ENCODE peak calls at places on chromosome 11, in nine cellular contexts. N is mesendoderm, Q is mammary epithelial cell, Y is fibroblast of lung, C is IMR-90, B is HepG2, V is endodermal cell, A is GM23248, W is neural progenitor cell. Z is an unnamed sample.

GRCh38 chr11:16881074-16881709 is 133.0 kb downstream of the PLEKHA7 start:
- DNase-seq in N (peak; percentile 82), Q (peak; percentile 89), Y (peak; percentile 76), C (peak; percentile 13), B (no peak), V (peak; percentile 83), A (peak; percentile 66), W (peak; percentile 62), Z (peak; percentile 66)

GRCh38 chr11:82233211-82233610 is 500.5 kb downstream of the FAM181B start:
- DNase-seq in N (no peak), Q (no peak), Y (no peak), C (no peak), B (no peak), V (no peak), A (peak; percentile 18), W (no peak), Z (no peak)

GRCh38 chr11:79236541-79236971 is 204.3 kb downstream of the TENM4 start:
- DNase-seq in N (peak; percentile 33), Q (peak; percentile 64), Y (peak; percentile 99), C (peak; percentile 99), B (no peak), V (no peak), A (peak; percentile 78), W (peak; percentile 10), Z (no peak)

GRCh38 chr11:124434699-124435098 is 10.0 kb upstream of the OR8B4 start:
- DNase-seq in N (no peak), Q (no peak), Y (no peak), C (no peak), B (no peak), V (no peak), A (no peak), W (no peak), Z (no peak)

GRCh38 chr11:95279921-95280861 is 49.2 kb upstream of the SESN3 start:
- DNase-seq in N (peak; percentile 69), Q (peak; percentile 75), Y (peak; percentile 59), C (no peak), B (no peak), V (peak; percentile 77), A (peak; percentile 27), W (no peak), Z (no peak)

GRCh38 chr11:70176940-70177689 is 26.0 kb upstream of the FADD start:
- DNase-seq in N (peak; percentile 75), Q (no peak), Y (no peak), C (no peak), B (peak; percentile 13), V (peak; percentile 93), A (peak; percentile 49), W (peak; percentile 56), Z (peak; percentile 44)

GRCh38 chr11:117572671-117573070 is 224.3 kb downstream of the DSCAML1 start:
- DNase-seq in N (peak; percentile 50), Q (no peak), Y (no peak), C (no peak), B (no peak), V (no peak), A (no peak), W (no peak), Z (no peak)

GRCh38 chr11:60130496-60130895 is 42.0 kb downstream of the MS4A2 start:
- DNase-seq in N (peak; percentile 88), Q (peak; percentile 57), Y (no peak), C (no peak), B (peak; percentile 55), V (peak; percentile 72), A (peak; percentile 24), W (peak; percentile 69), Z (peak; percentile 41)

DNA sequence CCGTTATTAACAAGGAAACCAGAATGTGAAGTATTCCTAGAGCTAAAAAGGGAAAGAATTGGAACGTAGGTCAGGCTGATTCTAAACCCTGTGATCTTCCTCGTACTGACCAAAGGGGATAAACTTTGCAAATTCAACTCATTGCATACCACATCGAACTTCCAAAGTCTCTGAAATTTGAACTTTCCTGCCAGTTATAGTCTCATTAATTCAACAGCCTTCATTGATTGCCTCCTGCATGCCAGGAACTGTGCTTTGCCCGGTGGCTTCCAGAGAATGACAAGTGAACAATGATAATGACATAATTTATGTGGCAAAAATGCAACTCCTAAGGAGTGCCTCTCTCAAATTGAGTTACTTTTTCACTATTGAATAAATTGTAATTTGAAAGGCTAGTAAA is 107.7 kb upstream of the LDLRAD3 start:
- DNase-seq in N (no peak), Q (no peak), Y (no peak), C (no peak), B (no peak), V (no peak), A (no peak), W (no peak), Z (no peak)
- H3K9ac ChIP-seq in N (no peak overlapping the region), Q (no peak overlapping the region), Y (no peak overlapping the region), C (no peak overlapping the region), B (no peak overlapping the region), V (no peak overlapping the region), A (no peak overlapping the region), W (no peak overlapping the region), Z (no peak overlapping the region)

GRCh38 chr11:61718046-61718531 is 34.3 kb upstream of the MYRF start:
- DNase-seq in N (peak; percentile 34), Q (no peak), Y (no peak), C (no peak), B (no peak), V (peak; percentile 59), A (peak; percentile 23), W (no peak), Z (no peak)
- H3K9ac ChIP-seq in N (peak overlapping the region; percentile 58), Q (no peak overlapping the region), Y (peak overlapping the region; percentile 44), C (peak overlapping the region; percentile 14), B (no peak overlapping the region), V (no peak overlapping the region), A (peak overlapping the region; percentile 63), W (no peak overlapping the region), Z (no peak overlapping the region)

DNA sequence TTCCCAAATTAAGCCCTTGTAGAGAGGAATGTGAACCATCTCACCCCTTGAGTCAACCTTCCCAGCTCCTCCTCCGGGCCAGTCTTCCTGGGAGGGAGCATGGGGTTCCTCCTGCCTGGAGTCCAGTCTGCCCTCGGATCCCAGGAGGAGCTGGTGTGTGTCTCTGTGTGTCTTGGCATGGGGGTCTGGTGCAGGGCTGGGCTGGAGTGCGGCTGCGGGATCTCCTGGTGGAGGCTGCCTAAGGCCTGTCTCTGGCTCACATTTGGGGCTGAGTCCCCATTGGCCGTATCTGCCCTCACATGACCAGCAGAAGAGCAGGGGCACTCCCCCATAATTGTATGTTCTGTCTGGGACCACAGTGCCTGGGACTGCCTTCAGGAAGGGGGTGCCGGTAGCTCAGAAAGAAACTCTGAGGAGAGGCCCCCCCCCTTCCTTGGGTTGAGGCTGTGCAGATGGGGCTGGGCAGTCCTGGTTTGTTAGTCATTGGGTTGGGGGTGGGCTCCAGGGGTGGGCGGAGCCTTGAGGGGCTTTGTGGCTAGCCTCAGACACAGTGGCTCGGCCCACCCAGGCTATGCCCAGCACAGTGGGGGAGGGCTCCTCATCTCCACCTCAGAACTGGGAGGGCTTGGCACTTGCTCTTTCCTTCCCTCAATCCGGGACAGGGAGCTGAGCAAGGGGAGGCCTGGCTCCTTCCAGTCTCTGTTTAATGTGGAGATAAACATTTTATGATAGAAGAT is 2.9 kb downstream of the C1QTNF5 start:
- DNase-seq in N (peak; percentile 90), Q (no peak), Y (peak; percentile 82), C (peak; percentile 90), B (no peak), V (peak; percentile 90), A (peak; percentile 68), W (peak; percentile 92), Z (no peak)
- H3K9ac ChIP-seq in N (peak overlapping the region; percentile 67), Q (no peak overlapping the region), Y (no peak overlapping the region), C (peak overlapping the region; percentile 79), B (no peak overlapping the region), V (no peak overlapping the region), A (peak overlapping the region; percentile 42), W (no peak overlapping the region), Z (no peak overlapping the region)

GRCh38 chr11:28704801-28705200 is 596.6 kb downstream of the METTL15 start:
- DNase-seq in N (no peak), Q (no peak), Y (no peak), C (no peak), B (no peak), V (no peak), A (no peak), W (no peak), Z (no peak)

GRCh38 chr11:28701760-28702449 is 593.7 kb downstream of the METTL15 start:
- DNase-seq in N (no peak), Q (peak; percentile 67), Y (peak; percentile 11), C (no peak), B (no peak), V (no peak), A (peak; percentile 16), W (no peak), Z (no peak)

GRCh38 chr11:28702871-28703270 is 594.7 kb downstream of the METTL15 start:
- DNase-seq in N (peak; percentile 32), Q (no peak), Y (no peak), C (no peak), B (no peak), V (no peak), A (no peak), W (no peak), Z (no peak)

GRCh38 chr11:28703371-28703770 is 595.2 kb downstream of the METTL15 start:
- DNase-seq in N (no peak), Q (no peak), Y (no peak), C (no peak), B (no peak), V (no peak), A (no peak), W (no peak), Z (no peak)

GRCh38 chr11:28702450-28702790 is 594.2 kb downstream of the METTL15 start:
- DNase-seq in N (no peak), Q (no peak), Y (peak; percentile 13), C (no peak), B (no peak), V (no peak), A (peak; percentile 15), W (no peak), Z (no peak)
- H3K9ac ChIP-seq in N (no peak overlapping the region), Q (no peak overlapping the region), Y (no peak overlapping the region), C (no peak overlapping the region), B (no peak overlapping the region), V (no peak overlapping the region), A (no peak overlapping the region), W (no peak overlapping the region), Z (no peak overlapping the region)

GRCh38 chr11:112830255-112830654 is 131.0 kb upstream of the NCAM1 start:
- DNase-seq in N (no peak), Q (no peak), Y (no peak), C (no peak), B (no peak), V (peak; percentile 36), A (no peak), W (no peak), Z (no peak)
- H3K9ac ChIP-seq in N (no peak overlapping the region), Q (no peak overlapping the region), Y (no peak overlapping the region), C (no peak overlapping the region), B (no peak overlapping the region), V (no peak overlapping the region), A (no peak overlapping the region), W (no peak overlapping the region), Z (no peak overlapping the region)

GRCh38 chr11:63737718-63738117 is 30.9 kb downstream of the ZFTA start:
- DNase-seq in N (no peak), Q (no peak), Y (no peak), C (no peak), B (peak; percentile 56), V (no peak), A (no peak), W (no peak), Z (no peak)
- H3K9ac ChIP-seq in N (no peak overlapping the region), Q (no peak overlapping the region), Y (no peak overlapping the region), C (no peak overlapping the region), B (no peak overlapping the region), V (no peak overlapping the region), A (no peak overlapping the region), W (no peak overlapping the region), Z (no peak overlapping the region)

GRCh38 chr11:114200351-114200750 is 95.8 kb upstream of the NNMT start:
- DNase-seq in N (no peak), Q (no peak), Y (no peak), C (no peak), B (no peak), V (no peak), A (no peak), W (no peak), Z (no peak)
- H3K9ac ChIP-seq in N (no peak overlapping the region), Q (no peak overlapping the region), Y (no peak overlapping the region), C (no peak overlapping the region), B (no peak overlapping the region), V (no peak overlapping the region), A (no peak overlapping the region), W (no peak overlapping the region), Z (no peak overlapping the region)